ENCODE peak calls at places on chromosomes 11 and 22, in four cellular contexts. K is epithelial cell of proximal tubule, A is GM10248, M is EL. X is an unnamed sample.

GRCh38 chr11:2293396-2294339 is 8.1 kb downstream of the C11orf21 start:
- DNase-seq in K (no peak), M (no peak), A (no peak), X (no peak)

GRCh38 chr22:36356708-36357694 is 30.8 kb downstream of the MYH9 start:
- DNase-seq in K (no peak), A (no peak), M (no peak), X (no peak)

GRCh38 chr22:45905924-45906865 is 70.8 kb downstream of the WNT7B start:
- DNase-seq in K (no peak), A (no peak), M (peak; percentile 76), X (peak; percentile 80)

GRCh38 chr22:49825436-49825835 is 2.2 kb downstream of the BRD1 start:
- DNase-seq in K (no peak), A (no peak), M (peak; percentile 71), X (peak; percentile 18)

GRCh38 chr11:46252373-46252914 is 25.0 kb upstream of the CREB3L1 start:
- DNase-seq in K (no peak), A (no peak), M (no peak), X (no peak)

GRCh38 chr11:9740202-9740881 is 76.5 kb downstream of the SWAP70 start:
- DNase-seq in A (no peak), M (no peak), K (no peak), X (no peak)

GRCh38 chr11:69496631-69497220 is 15.3 kb downstream of the LINC01488 start:
- DNase-seq in A (no peak), M (no peak), K (peak; percentile 9), X (no peak)

GRCh38 chr11:101880208-101880607 is 34.6 kb upstream of the CEP126 start:
- DNase-seq in A (peak; percentile 7), M (peak; percentile 71), K (peak; percentile 52), X (peak; percentile 33)

GRCh38 chr11:92342886-92343285 is 118.3 kb downstream of the FAT3 start:
- DNase-seq in A (no peak), M (no peak), K (no peak), X (no peak)

X was measured in AG08395.